ENCODE peak calls at places on chromosomes 7 and 10, in seven cellular contexts. I, J, G, D, P, Q and V are unnamed samples.

GRCh38 chr7:130960208-130960988 is 226.4 kb upstream of the KLF14 start:
- DNase-seq in I (no peak), J (no peak), G (peak; percentile 99), D (no peak), P (peak; percentile 99), Q (no peak), V (peak; percentile 97)

GRCh38 chr10:35696888-35697287 is 54.8 kb upstream of the FZD8 start:
- DNase-seq in I (no peak), J (no peak), G (no peak), D (no peak), P (no peak), Q (no peak), V (no peak)

GRCh38 chr7:41029072-41029492 is 673.8 kb downstream of the INHBA start:
- DNase-seq in I (no peak), J (no peak), G (peak; percentile 100), D (no peak), P (peak; percentile 100), Q (no peak), V (peak; percentile 36)

GRCh38 chr7:98630770-98631169 is 13.7 kb downstream of the NPTX2 start:
- DNase-seq in I (no peak), J (no peak), G (no peak), D (no peak), P (no peak), Q (no peak), V (no peak)

GRCh38 chr10:118253397-118253796 is 88.7 kb downstream of the FAM204A start:
- DNase-seq in I (no peak), J (no peak), G (no peak), D (no peak), P (no peak), Q (no peak), V (no peak)

GRCh38 chr10:14478639-14479038 is 147.9 kb upstream of the FRMD4A start:
- DNase-seq in I (peak; percentile 8), J (no peak), G (peak; percentile 83), D (peak; percentile 49), P (peak; percentile 80), Q (peak; percentile 56), V (peak; percentile 30)

GRCh38 chr7:22125436-22125835 is 179.7 kb upstream of the CDCA7L start:
- DNase-seq in I (no peak), J (no peak), G (no peak), D (no peak), P (no peak), Q (no peak), V (no peak)

GRCh38 chr10:130959752-130960195 is 351.7 kb downstream of the TCERG1L start:
- DNase-seq in I (no peak), J (no peak), G (no peak), D (no peak), P (no peak), Q (no peak), V (no peak)

GRCh38 chr7:140670343-140670935 is 2.3 kb upstream of the ADCK2 start:
- DNase-seq in I (no peak), J (no peak), G (no peak), D (no peak), P (no peak), Q (no peak), V (no peak)

GRCh38 chr7:108382932-108383331 is 73.3 kb downstream of the NRCAM start:
- DNase-seq in I (no peak), J (no peak), G (no peak), D (no peak), P (no peak), Q (no peak), V (no peak)

GRCh38 chr10:29239569-29240472 is 49.0 kb upstream of the LYZL1 start:
- DNase-seq in I (no peak), J (no peak), G (peak; percentile 42), D (peak; percentile 11), P (peak; percentile 40), Q (peak; percentile 56), V (peak; percentile 40)

GRCh38 chr7:139328375-139328774 is 12.8 kb upstream of the FMC1 start:
- DNase-seq in I (no peak), J (no peak), G (peak; percentile 17), D (no peak), P (peak; percentile 85), Q (no peak), V (peak; percentile 14)

GRCh38 chr7:130513447-130513846 is 21.6 kb downstream of the MEST start:
- DNase-seq in I (no peak), J (no peak), G (no peak), D (no peak), P (no peak), Q (no peak), V (no peak)

GRCh38 chr10:127832456-127832855 is 60.3 kb downstream of the CLRN3 start:
- DNase-seq in I (no peak), J (no peak), G (no peak), D (no peak), P (no peak), Q (no peak), V (no peak)

GRCh38 chr10:13302821-13303555 is 3.1 kb upstream of the PHYH start:
- DNase-seq in I (no peak), J (no peak), G (no peak), D (no peak), P (no peak), Q (no peak), V (no peak)

GRCh38 chr7:136308230-136308629 is 331.1 kb upstream of the MTPN start:
- DNase-seq in I (no peak), J (no peak), G (no peak), D (no peak), P (no peak), Q (no peak), V (no peak)

GRCh38 chr10:96840841-96841518 is 8.9 kb downstream of the LCOR start:
- DNase-seq in I (no peak), J (peak; percentile 21), G (peak; percentile 70), D (no peak), P (peak; percentile 85), Q (no peak), V (no peak)

GRCh38 chr10:95963992-95964391 is 56.2 kb downstream of the CC2D2B start:
- DNase-seq in I (no peak), J (no peak), G (no peak), D (no peak), P (no peak), Q (no peak), V (no peak)

GRCh38 chr7:84100866-84101265 is 93.7 kb downstream of the SEMA3A start:
- DNase-seq in I (no peak), J (no peak), G (peak; percentile 29), D (no peak), P (peak; percentile 65), Q (no peak), V (no peak)

GRCh38 chr10:80288849-80289248 is 609 bp downstream of the MAT1A start:
- DNase-seq in I (no peak), J (no peak), G (no peak), D (no peak), P (no peak), Q (no peak), V (no peak)

GRCh38 chr10:127986543-127987466 is 79.9 kb downstream of the PTPRE start:
- DNase-seq in I (no peak), J (no peak), G (peak; percentile 30), D (no peak), P (no peak), Q (no peak), V (no peak)

GRCh38 chr10:97714401-97715258 is 1.1 kb downstream of the MARVELD1 start:
- DNase-seq in I (no peak), J (peak; percentile 70), G (peak; percentile 22), D (no peak), P (peak; percentile 84), Q (peak; percentile 60), V (no peak)

GRCh38 chr10:130994845-130995244 is 316.7 kb downstream of the TCERG1L start:
- DNase-seq in I (no peak), J (no peak), G (no peak), D (no peak), P (no peak), Q (no peak), V (no peak)

GRCh38 chr10:32256613-32257437 is 90.1 kb downstream of the EPC1 start:
- DNase-seq in I (peak; percentile 60), J (peak; percentile 26), G (peak; percentile 16), D (no peak), P (peak; percentile 56), Q (peak; percentile 58), V (peak; percentile 27)

GRCh38 chr7:132410385-132410784 is 165.9 kb downstream of the PLXNA4 start:
- DNase-seq in I (no peak), J (peak; percentile 27), G (no peak), D (no peak), P (no peak), Q (no peak), V (no peak)

GRCh38 chr7:1901431-1902210 is 231.5 kb downstream of the ELFN1 start:
- DNase-seq in I (no peak), J (no peak), G (no peak), D (no peak), P (no peak), Q (no peak), V (no peak)

GRCh38 chr10:24278519-24278889 is 69.6 kb downstream of the KIAA1217 start:
- DNase-seq in I (no peak), J (no peak), G (no peak), D (no peak), P (no peak), Q (no peak), V (no peak)

GRCh38 chr7:7843972-7844371 is 124.6 kb upstream of the GLCCI1 start:
- DNase-seq in I (no peak), J (no peak), G (no peak), D (no peak), P (no peak), Q (no peak), V (no peak)

GRCh38 chr7:28315565-28316420 is 96.5 kb upstream of the CREB5 start:
- DNase-seq in I (no peak), J (no peak), G (no peak), D (no peak), P (peak; percentile 34), Q (no peak), V (no peak)

GRCh38 chr10:34768261-34768971 is 46.7 kb downstream of the PARD3 start:
- DNase-seq in I (no peak), J (no peak), G (no peak), D (peak; percentile 47), P (no peak), Q (no peak), V (no peak)

GRCh38 chr7:56046728-56047445 is 4.4 kb downstream of the PSPH start:
- DNase-seq in I (no peak), J (no peak), G (peak; percentile 76), D (no peak), P (no peak), Q (no peak), V (no peak)

GRCh38 chr10:33333260-33334169 is 952 bp downstream of the NRP1 start:
- DNase-seq in I (no peak), J (peak; percentile 15), G (peak; percentile 58), D (no peak), P (peak; percentile 65), Q (no peak), V (no peak)

GRCh38 chr7:81333536-81333935 is 414.7 kb upstream of the SEMA3C start:
- DNase-seq in I (no peak), J (no peak), G (no peak), D (no peak), P (no peak), Q (no peak), V (no peak)

GRCh38 chr7:74093671-74094223 is 10.1 kb downstream of the LIMK1 start:
- DNase-seq in I (no peak), J (no peak), G (no peak), D (no peak), P (no peak), Q (no peak), V (no peak)